ENCODE peak calls at places on chromosomes 16 and 17, in ten cellular contexts. A, P, T, U, M, R, W, J, X and F are unnamed samples.

GRCh38 chr17:50055426-50056216 is at the start of gene ITGA3:
- DNase-seq in A (peak), P (peak), T (peak), U (peak), M (peak), R (peak), W (peak), J (peak), X (peak), F (peak)

GRCh38 chr17:56599093-56599492 is 5.6 kb downstream of the NOG start:
- DNase-seq in A (no peak), P (no peak), T (no peak), U (no peak), M (no peak), R (no peak), W (no peak), J (no peak), X (no peak), F (no peak)

GRCh38 chr17:61981323-61981722 is 53.5 kb upstream of the INTS2 start:
- DNase-seq in A (no peak), P (no peak), T (no peak), U (no peak), M (no peak), R (no peak), W (no peak), J (no peak), X (no peak), F (no peak)

GRCh38 chr16:61887903-61888302 is 148.3 kb downstream of the CDH8 start:
- DNase-seq in A (peak), P (no peak), T (no peak), U (no peak), M (no peak), R (no peak), W (no peak), J (no peak), X (no peak), F (no peak)

GRCh38 chr16:83935005-83935857 is 17.8 kb upstream of the OSGIN1 start:
- DNase-seq in A (no peak), P (no peak), T (no peak), U (no peak), M (no peak), R (no peak), W (no peak), J (no peak), X (no peak), F (no peak)

GRCh38 chr16:81823111-81823510 is 44.0 kb downstream of the PLCG2 start:
- DNase-seq in A (peak), P (no peak), T (no peak), U (no peak), M (peak), R (no peak), W (no peak), J (no peak), X (no peak), F (peak)

GRCh38 chr17:78236362-78237127 is 5.1 kb downstream of the TMEM235 start:
- DNase-seq in A (no peak), P (no peak), T (no peak), U (no peak), M (no peak), R (peak), W (no peak), J (peak), X (no peak), F (no peak)

GRCh38 chr16:50581830-50582229 is 33.6 kb downstream of the NKD1 start:
- DNase-seq in A (no peak), P (no peak), T (no peak), U (no peak), M (no peak), R (no peak), W (no peak), J (no peak), X (peak), F (no peak)

GRCh38 chr17:1109606-1110523 is 69.9 kb downstream of the ABR start:
- DNase-seq in A (peak), P (peak), T (no peak), U (no peak), M (peak), R (peak), W (peak), J (peak), X (peak), F (peak)

GRCh38 chr17:77315010-77315409 is 174.2 kb downstream of the SEC14L1 start:
- DNase-seq in A (no peak), P (no peak), T (no peak), U (no peak), M (no peak), R (no peak), W (no peak), J (no peak), X (no peak), F (no peak)

GRCh38 chr17:3754458-3755334 is 31.0 kb downstream of the HASPIN start:
- DNase-seq in A (no peak), P (peak), T (peak), U (no peak), M (peak), R (no peak), W (no peak), J (no peak), X (peak), F (peak)

GRCh38 chr17:67559381-67559966 is 158.3 kb upstream of the NOL11 start:
- DNase-seq in A (no peak), P (peak), T (no peak), U (no peak), M (no peak), R (no peak), W (no peak), J (no peak), X (no peak), F (no peak)

GRCh38 chr17:63998721-63999679 is 849 bp downstream of the PRR29 start:
- DNase-seq in A (no peak), P (no peak), T (peak), U (no peak), M (peak), R (no peak), W (no peak), J (no peak), X (peak), F (no peak)

GRCh38 chr17:30274887-30275286 is 16.9 kb downstream of the BLMH start:
- DNase-seq in A (no peak), P (no peak), T (no peak), U (no peak), M (no peak), R (no peak), W (no peak), J (no peak), X (no peak), F (no peak)

GRCh38 chr16:87583453-87584131 is 18.7 kb upstream of the JPH3 start:
- DNase-seq in A (peak), P (no peak), T (no peak), U (no peak), M (no peak), R (no peak), W (no peak), J (no peak), X (no peak), F (no peak)

GRCh38 chr17:48427598-48427997 is 2.4 kb downstream of the SKAP1 start:
- DNase-seq in A (peak), P (no peak), T (peak), U (no peak), M (no peak), R (no peak), W (peak), J (no peak), X (no peak), F (no peak)

GRCh38 chr17:71023631-71024030 is 854.3 kb downstream of the KCNJ2 start:
- DNase-seq in A (peak), P (peak), T (no peak), U (no peak), M (no peak), R (peak), W (no peak), J (peak), X (peak), F (no peak)

GRCh38 chr17:27551701-27552466 is 79.1 kb upstream of the LGALS9 start:
- DNase-seq in A (no peak), P (no peak), T (no peak), U (no peak), M (no peak), R (no peak), W (no peak), J (no peak), X (no peak), F (no peak)

GRCh38 chr17:62724398-62725146 is 83.5 kb downstream of the MARCHF10 start:
- DNase-seq in A (no peak), P (no peak), T (peak), U (no peak), M (peak), R (no peak), W (peak), J (no peak), X (no peak), F (peak)

GRCh38 chr17:17818088-17818526 is 18.7 kb downstream of the SREBF1 start:
- DNase-seq in A (peak), P (peak), T (no peak), U (no peak), M (no peak), R (no peak), W (no peak), J (no peak), X (no peak), F (no peak)

GRCh38 chr16:81816351-81816750 is 37.3 kb downstream of the PLCG2 start:
- DNase-seq in A (no peak), P (no peak), T (no peak), U (no peak), M (no peak), R (no peak), W (no peak), J (no peak), X (no peak), F (no peak)

GRCh38 chr17:78655251-78655940 is 78.2 kb upstream of the DNAH17 start:
- DNase-seq in A (no peak), P (no peak), T (no peak), U (no peak), M (no peak), R (no peak), W (no peak), J (no peak), X (no peak), F (no peak)

GRCh38 chr16:10892782-10893181 is 15.8 kb downstream of the CIITA start:
- DNase-seq in A (no peak), P (no peak), T (no peak), U (no peak), M (no peak), R (no peak), W (no peak), J (no peak), X (no peak), F (no peak)

GRCh38 chr17:9232591-9233270 is 211.4 kb downstream of the NTN1 start:
- DNase-seq in A (peak), P (no peak), T (no peak), U (peak), M (no peak), R (no peak), W (no peak), J (no peak), X (no peak), F (no peak)

GRCh38 chr16:58464916-58465731 is 34.8 kb upstream of the NDRG4 start:
- DNase-seq in A (peak), P (peak), T (no peak), U (no peak), M (no peak), R (peak), W (no peak), J (no peak), X (peak), F (no peak)

GRCh38 chr17:80287806-80288579 is 27.3 kb downstream of the RNF213 start:
- DNase-seq in A (no peak), P (no peak), T (no peak), U (no peak), M (no peak), R (no peak), W (no peak), J (no peak), X (no peak), F (no peak)

GRCh38 chr16:75250089-75250808 is 1.2 kb downstream of the BCAR1 start:
- DNase-seq in A (peak), P (peak), T (no peak), U (no peak), M (no peak), R (no peak), W (no peak), J (no peak), X (no peak), F (no peak)

GRCh38 chr17:72270530-72270929 is 149.7 kb downstream of the SOX9 start:
- DNase-seq in A (peak), P (no peak), T (no peak), U (no peak), M (no peak), R (peak), W (no peak), J (no peak), X (no peak), F (no peak)